ENCODE peak calls at places on chromosomes 3 and 15, in nine cellular contexts. X, O, I, W, B, K, R, H and T are unnamed samples.
A peak's percentile ranks its signal among the peaks of the same experiment; 100 is the strongest.

GRCh38 chr15:62962101-62962995 is 80.2 kb upstream of the TPM1 start:
- DNase-seq in K (no peak), X (no peak), R (no peak), I (no peak), O (no peak), B (no peak), W (no peak), H (no peak), T (no peak)

GRCh38 chr3:30934208-30934550 is 39.7 kb upstream of the GADL1 start:
- DNase-seq in O (peak; percentile 70), X (peak; percentile 65), W (no peak), H (peak; percentile 2), R (peak; percentile 60), I (no peak), B (peak; percentile 41), K (peak; percentile 73), T (no peak)

GRCh38 chr15:74252291-74253080 is 16.4 kb downstream of the CCDC33 start:
- DNase-seq in W (peak; percentile 60), X (no peak), R (no peak), I (no peak), K (peak; percentile 47), O (peak; percentile 24), H (no peak), B (no peak), T (no peak)

GRCh38 chr3:193928354-193929209 is 207.4 kb upstream of the HES1 start:
- DNase-seq in B (no peak), W (no peak), X (peak; percentile 59), R (no peak), H (no peak), I (no peak), K (peak; percentile 51), O (peak; percentile 69), T (no peak)

GRCh38 chr3:58260261-58260731 is 22.7 kb downstream of the ABHD6 start:
- DNase-seq in X (peak; percentile 75), I (no peak), H (no peak), K (peak; percentile 41), O (peak; percentile 74), R (no peak), B (no peak), W (no peak), T (no peak)

GRCh38 chr3:26647078-26647477 is 24.5 kb downstream of the LRRC3B start:
- DNase-seq in X (peak; percentile 3), I (no peak), B (no peak), H (no peak), W (no peak), R (no peak), O (no peak), K (no peak), T (no peak)

GRCh38 chr15:68278345-68279217 is 1.0 kb downstream of the FEM1B start:
- DNase-seq in R (peak; percentile 40), K (peak; percentile 24), H (no peak), I (no peak), W (peak; percentile 82), O (no peak), B (no peak), X (peak; percentile 46), T (no peak)

GRCh38 chr3:45955706-45956105 is 12.4 kb downstream of the CXCR6 start:
- DNase-seq in K (no peak), B (no peak), R (no peak), I (no peak), O (no peak), H (no peak), W (no peak), X (no peak), T (no peak)

GRCh38 chr3:67048067-67048715 is 50.1 kb downstream of the KBTBD8 start:
- DNase-seq in H (no peak), I (no peak), K (no peak), W (no peak), R (no peak), O (no peak), X (peak; percentile 7), B (no peak), T (no peak)

GRCh38 chr3:28018925-28019718 is 222.3 kb upstream of the CMC1 start:
- DNase-seq in H (no peak), K (no peak), W (no peak), O (no peak), R (no peak), X (no peak), I (no peak), B (no peak), T (no peak)

GRCh38 chr15:28104326-28104725 is 5.2 kb upstream of the OCA2 start:
- DNase-seq in K (no peak), H (no peak), R (no peak), B (no peak), X (no peak), I (no peak), O (no peak), W (no peak), T (no peak)

GRCh38 chr15:51322622-51323296 is 15.6 kb downstream of the CYP19A1 start:
- DNase-seq in I (no peak), O (no peak), W (peak; percentile 82), H (no peak), X (peak; percentile 69), R (no peak), K (peak; percentile 74), B (peak; percentile 87), T (no peak)

GRCh38 chr3:114154321-114154821 is 24.5 kb downstream of the DRD3 start:
- DNase-seq in O (no peak), I (no peak), B (no peak), W (no peak), X (no peak), H (no peak), K (no peak), R (no peak), T (no peak)

GRCh38 chr3:127141921-127142730 is 50.8 kb upstream of the PRR23E start:
- DNase-seq in I (no peak), H (no peak), R (peak; percentile 67), B (no peak), X (no peak), W (peak; percentile 88), K (no peak), O (no peak), T (no peak)

GRCh38 chr3:23550402-23550801 is 255.4 kb upstream of the UBE2E1 start:
- DNase-seq in X (no peak), W (no peak), I (no peak), H (no peak), K (no peak), O (no peak), B (no peak), R (no peak), T (no peak)

GRCh38 chr3:130901463-130902204 is 7.8 kb downstream of the ATP2C1 start:
- DNase-seq in K (no peak), I (no peak), W (no peak), B (peak; percentile 48), H (no peak), O (no peak), X (peak; percentile 64), R (no peak), T (no peak)

GRCh38 chr3:177348974-177349373 is 151.7 kb upstream of the TBL1XR1 start:
- DNase-seq in O (no peak), I (no peak), K (no peak), W (no peak), H (no peak), B (no peak), R (no peak), X (peak; percentile 46), T (no peak)

GRCh38 chr15:71088155-71088554 is 27.1 kb upstream of the THSD4 start:
- DNase-seq in H (no peak), O (no peak), X (no peak), I (no peak), W (no peak), K (no peak), R (no peak), B (no peak), T (no peak)

GRCh38 chr3:144390786-144391185 is 419.2 kb downstream of the DIPK2A start:
- DNase-seq in W (no peak), I (no peak), X (no peak), B (no peak), R (no peak), H (no peak), O (no peak), K (no peak), T (no peak)

GRCh38 chr15:79378394-79379158 is 53.6 kb upstream of the MINAR1 start:
- DNase-seq in O (no peak), X (no peak), I (no peak), H (no peak), B (no peak), W (no peak), K (no peak), R (peak; percentile 4), T (no peak)

GRCh38 chr3:13189639-13190375 is 116.6 kb upstream of the IQSEC1 start:
- DNase-seq in R (no peak), I (peak; percentile 14), K (peak; percentile 38), O (peak; percentile 52), H (no peak), W (peak; percentile 65), X (peak; percentile 90), B (peak; percentile 59), T (peak; percentile 25)

GRCh38 chr3:194624956-194625355 is 8.3 kb downstream of the TMEM44 start:
- DNase-seq in X (no peak), K (no peak), W (no peak), R (no peak), O (no peak), B (no peak), I (no peak), H (no peak), T (no peak)

GRCh38 chr3:196996454-196997265 is 28.0 kb upstream of the PIGZ start:
- DNase-seq in O (no peak), I (no peak), X (no peak), R (peak; percentile 15), B (no peak), K (no peak), H (no peak), W (no peak), T (no peak)

GRCh38 chr3:45644063-45644462 is 45.1 kb upstream of the SACM1L start:
- DNase-seq in H (no peak), R (no peak), X (no peak), K (peak; percentile 61), I (no peak), O (peak; percentile 96), B (no peak), W (no peak), T (no peak)

GRCh38 chr3:195271116-195271858 is at the start of gene XXYLT1:
- DNase-seq in R (peak; percentile 66), W (peak; percentile 93), H (peak; percentile 89), O (peak; percentile 58), B (peak; percentile 86), X (peak; percentile 94), I (peak; percentile 90), K (peak; percentile 93), T (peak; percentile 86)

GRCh38 chr3:195214381-195214780 is 56.6 kb downstream of the XXYLT1 start:
- DNase-seq in H (no peak), O (no peak), I (no peak), W (peak; percentile 29), R (no peak), B (no peak), X (no peak), K (no peak), T (no peak)